ENCODE peak calls at places on chromosomes 11 and 22, in seven cellular contexts. One of them, this sample, is unnamed.
A peak's percentile ranks its signal among the peaks of the same experiment; 100 is the strongest.

GRCh38 chr11:67276821-67277230 is 10.6 kb downstream of the GRK2 start:
- DNase-seq in SK-N-SH: no peak
- DNase-seq in HepG2: no peak
- DNase-seq in K562: peak; percentile 66
- DNase-seq in HCT116: no peak
- DNase-seq in H1: no peak
- DNase-seq in GM12878: no peak
- DNase-seq in this sample: no peak

GRCh38 chr22:23522642-23523251 is 57.3 kb downstream of the IGLL1 start:
- DNase-seq in SK-N-SH: peak; percentile 67
- DNase-seq in HepG2: peak; percentile 36
- DNase-seq in K562: peak; percentile 25
- DNase-seq in HCT116: no peak
- DNase-seq in H1: no peak
- DNase-seq in GM12878: no peak
- DNase-seq in this sample: no peak

GRCh38 chr22:24379536-24379935 is 47.9 kb upstream of the ADORA2A start:
- DNase-seq in SK-N-SH: no peak
- DNase-seq in HepG2: no peak
- DNase-seq in K562: no peak
- DNase-seq in HCT116: no peak
- DNase-seq in H1: no peak
- DNase-seq in GM12878: no peak
- DNase-seq in this sample: no peak

GRCh38 chr11:6362868-6363678 is 27.2 kb upstream of the SMPD1 start:
- DNase-seq in SK-N-SH: peak; percentile 74
- DNase-seq in HepG2: peak; percentile 64
- DNase-seq in K562: peak; percentile 52
- DNase-seq in HCT116: peak; percentile 68
- DNase-seq in H1: peak; percentile 87
- DNase-seq in GM12878: no peak
- DNase-seq in this sample: peak; percentile 66

GRCh38 chr11:72924568-72925190 is 110.5 kb downstream of the ATG16L2 start:
- DNase-seq in SK-N-SH: peak; percentile 22
- DNase-seq in HepG2: peak; percentile 5
- DNase-seq in K562: no peak
- DNase-seq in HCT116: peak; percentile 8
- DNase-seq in H1: no peak
- DNase-seq in GM12878: peak; percentile 13
- DNase-seq in this sample: peak; percentile 15

GRCh38 chr11:116605543-116605942 is 167.2 kb downstream of the BUD13 start:
- DNase-seq in SK-N-SH: no peak
- DNase-seq in HepG2: peak; percentile 58
- DNase-seq in K562: peak; percentile 63
- DNase-seq in HCT116: peak; percentile 32
- DNase-seq in H1: peak; percentile 96
- DNase-seq in GM12878: no peak
- DNase-seq in this sample: no peak

GRCh38 chr11:9264381-9265210 is 554 bp downstream of the DENND5A start:
- DNase-seq in SK-N-SH: peak; percentile 60
- DNase-seq in HepG2: no peak
- DNase-seq in K562: no peak
- DNase-seq in HCT116: no peak
- DNase-seq in H1: peak; percentile 70
- DNase-seq in GM12878: no peak
- DNase-seq in this sample: no peak

GRCh38 chr22:37472418-37473006 is 13.7 kb downstream of the MFNG start:
- DNase-seq in SK-N-SH: peak; percentile 75
- DNase-seq in HepG2: peak; percentile 46
- DNase-seq in K562: peak; percentile 57
- DNase-seq in HCT116: no peak
- DNase-seq in H1: peak; percentile 83
- DNase-seq in GM12878: no peak
- DNase-seq in this sample: no peak

GRCh38 chr11:15972838-15973237 is 383.5 kb downstream of the SOX6 start:
- DNase-seq in SK-N-SH: no peak
- DNase-seq in HepG2: no peak
- DNase-seq in K562: no peak
- DNase-seq in HCT116: no peak
- DNase-seq in H1: no peak
- DNase-seq in GM12878: no peak
- DNase-seq in this sample: no peak

GRCh38 chr11:38491986-38492385 is 1894.0 kb upstream of the RAG2 start:
- DNase-seq in SK-N-SH: no peak
- DNase-seq in HepG2: no peak
- DNase-seq in K562: no peak
- DNase-seq in HCT116: no peak
- DNase-seq in H1: no peak
- DNase-seq in GM12878: no peak
- DNase-seq in this sample: no peak

GRCh38 chr11:12287374-12288211 is 89.8 kb upstream of the PARVA start:
- DNase-seq in SK-N-SH: peak; percentile 51
- DNase-seq in HepG2: peak; percentile 59
- DNase-seq in K562: peak; percentile 44
- DNase-seq in HCT116: peak; percentile 78
- DNase-seq in H1: peak; percentile 83
- DNase-seq in GM12878: no peak
- DNase-seq in this sample: peak; percentile 83

GRCh38 chr11:70348191-70348590 is 50.1 kb upstream of the CTTN start:
- DNase-seq in SK-N-SH: no peak
- DNase-seq in HepG2: no peak
- DNase-seq in K562: no peak
- DNase-seq in HCT116: no peak
- DNase-seq in H1: no peak
- DNase-seq in GM12878: no peak
- DNase-seq in this sample: no peak

GRCh38 chr11:116193321-116194114 is 579.3 kb downstream of the BUD13 start:
- DNase-seq in SK-N-SH: peak; percentile 66
- DNase-seq in HepG2: peak; percentile 17
- DNase-seq in K562: no peak
- DNase-seq in HCT116: no peak
- DNase-seq in H1: peak; percentile 71
- DNase-seq in GM12878: no peak
- DNase-seq in this sample: no peak

GRCh38 chr22:27270818-27271510 is 530.6 kb downstream of the MN1 start:
- DNase-seq in SK-N-SH: no peak
- DNase-seq in HepG2: no peak
- DNase-seq in K562: no peak
- DNase-seq in HCT116: no peak
- DNase-seq in H1: no peak
- DNase-seq in GM12878: no peak
- DNase-seq in this sample: no peak

GRCh38 chr11:13717331-13717730 is 48.9 kb downstream of the FAR1 start:
- DNase-seq in SK-N-SH: no peak
- DNase-seq in HepG2: no peak
- DNase-seq in K562: no peak
- DNase-seq in HCT116: no peak
- DNase-seq in H1: no peak
- DNase-seq in GM12878: no peak
- DNase-seq in this sample: no peak

GRCh38 chr11:70398834-70399680 is 728 bp downstream of the CTTN start:
- DNase-seq in SK-N-SH: peak; percentile 53
- DNase-seq in HepG2: no peak
- DNase-seq in K562: peak; percentile 56
- DNase-seq in HCT116: no peak
- DNase-seq in H1: no peak
- DNase-seq in GM12878: no peak
- DNase-seq in this sample: no peak

GRCh38 chr11:11577246-11577855 is 44.5 kb downstream of the GALNT18 start:
- DNase-seq in SK-N-SH: no peak
- DNase-seq in HepG2: no peak
- DNase-seq in K562: no peak
- DNase-seq in HCT116: no peak
- DNase-seq in H1: peak; percentile 24
- DNase-seq in GM12878: no peak
- DNase-seq in this sample: no peak

GRCh38 chr11:28799316-28799715 is 691.1 kb downstream of the METTL15 start:
- DNase-seq in SK-N-SH: no peak
- DNase-seq in HepG2: no peak
- DNase-seq in K562: no peak
- DNase-seq in HCT116: no peak
- DNase-seq in H1: no peak
- DNase-seq in GM12878: no peak
- DNase-seq in this sample: no peak

GRCh38 chr11:57462597-57462996 is 2.3 kb downstream of the RTN4RL2 start:
- DNase-seq in SK-N-SH: no peak
- DNase-seq in HepG2: no peak
- DNase-seq in K562: no peak
- DNase-seq in HCT116: no peak
- DNase-seq in H1: no peak
- DNase-seq in GM12878: no peak
- DNase-seq in this sample: no peak

GRCh38 chr22:44622685-44623084 is 79.3 kb upstream of the PRR5 start:
- DNase-seq in SK-N-SH: no peak
- DNase-seq in HepG2: no peak
- DNase-seq in K562: no peak
- DNase-seq in HCT116: no peak
- DNase-seq in H1: no peak
- DNase-seq in GM12878: no peak
- DNase-seq in this sample: no peak

GRCh38 chr11:65502852-65503603 is 4.2 kb downstream of the MALAT1 start:
- DNase-seq in SK-N-SH: no peak
- DNase-seq in HepG2: no peak
- DNase-seq in K562: no peak
- DNase-seq in HCT116: no peak
- DNase-seq in H1: no peak
- DNase-seq in GM12878: no peak
- DNase-seq in this sample: peak; percentile 80

GRCh38 chr22:37336474-37337028 is 54.2 kb downstream of the CYTH4 start:
- DNase-seq in SK-N-SH: no peak
- DNase-seq in HepG2: no peak
- DNase-seq in K562: peak; percentile 86
- DNase-seq in HCT116: no peak
- DNase-seq in H1: no peak
- DNase-seq in GM12878: no peak
- DNase-seq in this sample: no peak

GRCh38 chr22:29121124-29121523 is 48.3 kb downstream of the KREMEN1 start:
- DNase-seq in SK-N-SH: no peak
- DNase-seq in HepG2: no peak
- DNase-seq in K562: no peak
- DNase-seq in HCT116: no peak
- DNase-seq in H1: no peak
- DNase-seq in GM12878: no peak
- DNase-seq in this sample: no peak

DNA sequence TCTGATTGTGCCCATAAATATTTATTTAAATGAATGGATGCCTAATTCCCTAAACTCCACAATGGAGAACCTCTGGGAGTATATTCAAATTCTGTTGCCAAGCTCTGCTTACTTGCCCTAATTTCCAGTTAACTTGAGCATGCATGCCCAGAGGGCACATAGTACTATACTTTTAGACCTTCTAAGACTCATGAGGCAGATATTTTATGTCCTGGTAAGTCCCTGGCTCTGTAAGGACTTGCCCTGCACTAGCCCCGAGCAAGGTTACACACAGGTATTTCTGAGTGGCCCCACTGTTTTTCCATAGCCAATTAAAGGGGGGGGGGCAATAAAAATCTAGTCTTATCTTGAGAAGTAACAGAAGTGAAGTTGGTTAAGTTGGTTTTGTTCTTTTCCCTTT is 21.1 kb upstream of the CAPRIN1 start:
- DNase-seq in SK-N-SH: no peak
- DNase-seq in HepG2: no peak
- DNase-seq in K562: no peak
- DNase-seq in HCT116: no peak
- DNase-seq in H1: no peak
- DNase-seq in GM12878: no peak
- DNase-seq in this sample: no peak
- TF ChIP-seq SIN3A in SK-N-SH: no peak
- TF ChIP-seq SIN3A in HepG2: no peak
- TF ChIP-seq SIN3A in K562: no peak
- TF ChIP-seq SIN3A in HCT116: no peak
- TF ChIP-seq SIN3A in H1: no peak
- TF ChIP-seq SIN3A in GM12878: no peak
- TF ChIP-seq SIN3A in this sample: no peak

GRCh38 chr11:119055901-119056300 is 1.1 kb downstream of the HYOU1 start:
- DNase-seq in SK-N-SH: peak; percentile 64
- DNase-seq in HepG2: peak; percentile 48
- DNase-seq in K562: peak; percentile 15
- DNase-seq in HCT116: peak; percentile 42
- DNase-seq in H1: no peak
- DNase-seq in GM12878: no peak
- DNase-seq in this sample: no peak
- TF ChIP-seq CTCF in SK-N-SH: peak; percentile 46
- TF ChIP-seq CTCF in HepG2: peak; percentile 58
- TF ChIP-seq CTCF in K562: no peak
- TF ChIP-seq CTCF in HCT116: peak; percentile 26
- TF ChIP-seq CTCF in H1: no peak
- TF ChIP-seq CTCF in GM12878: peak; percentile 32
- TF ChIP-seq CTCF in this sample: no peak

GRCh38 chr11:27208846-27209245 is 154.2 kb downstream of the CCDC34 start:
- DNase-seq in SK-N-SH: no peak
- DNase-seq in HepG2: no peak
- DNase-seq in K562: no peak
- DNase-seq in HCT116: no peak
- DNase-seq in H1: no peak
- DNase-seq in GM12878: no peak
- DNase-seq in this sample: no peak
- H3K4me1 ChIP-seq in SK-N-SH: peaks cover 63% of the 10 kb centered on the region
- H3K4me1 ChIP-seq in HepG2: peaks cover 41% of the 10 kb centered on the region
- H3K4me1 ChIP-seq in K562: peaks cover 10% of the 10 kb centered on the region
- H3K4me1 ChIP-seq in HCT116: peaks cover 10% of the 10 kb centered on the region
- H3K4me1 ChIP-seq in H1: no peaks in the 10 kb centered on the region
- H3K4me1 ChIP-seq in GM12878: no peaks in the 10 kb centered on the region
- H3K4me1 ChIP-seq in this sample: peaks cover 47% of the 10 kb centered on the region

GRCh38 chr11:76004400-76004799 is 189.4 kb downstream of the UVRAG start:
- DNase-seq in SK-N-SH: no peak
- DNase-seq in HepG2: no peak
- DNase-seq in K562: no peak
- DNase-seq in HCT116: no peak
- DNase-seq in H1: no peak
- DNase-seq in GM12878: no peak
- DNase-seq in this sample: no peak

GRCh38 chr11:76007179-76007578 is 192.2 kb downstream of the UVRAG start:
- DNase-seq in SK-N-SH: no peak
- DNase-seq in HepG2: no peak
- DNase-seq in K562: no peak
- DNase-seq in HCT116: no peak
- DNase-seq in H1: no peak
- DNase-seq in GM12878: no peak
- DNase-seq in this sample: no peak

GRCh38 chr11:76008474-76008873 is 193.5 kb downstream of the UVRAG start:
- DNase-seq in SK-N-SH: no peak
- DNase-seq in HepG2: no peak
- DNase-seq in K562: no peak
- DNase-seq in HCT116: no peak
- DNase-seq in H1: no peak
- DNase-seq in GM12878: no peak
- DNase-seq in this sample: no peak

GRCh38 chr11:76010051-76010450 is 195.0 kb downstream of the UVRAG start:
- DNase-seq in SK-N-SH: no peak
- DNase-seq in HepG2: no peak
- DNase-seq in K562: no peak
- DNase-seq in HCT116: no peak
- DNase-seq in H1: no peak
- DNase-seq in GM12878: no peak
- DNase-seq in this sample: no peak

DNA sequence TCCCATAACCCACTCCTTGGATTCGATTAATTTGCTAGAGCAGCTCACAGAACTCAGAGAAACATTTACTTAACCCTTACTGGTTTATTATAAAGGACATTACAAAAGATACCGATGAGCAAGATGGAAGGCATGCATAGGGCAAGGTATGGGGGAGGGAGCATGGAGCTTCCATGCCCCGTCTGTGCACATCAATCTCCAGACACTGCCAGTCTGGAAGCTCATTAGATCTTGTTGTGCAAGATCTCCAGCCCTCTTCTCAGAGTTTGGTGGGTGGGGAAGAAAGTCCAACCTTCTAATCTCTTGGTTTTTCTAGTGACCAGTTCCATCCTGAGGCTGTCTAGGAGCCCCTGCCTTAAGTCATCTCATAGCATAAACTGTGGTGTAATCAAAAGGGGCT is 190.7 kb downstream of the UVRAG start:
- DNase-seq in SK-N-SH: no peak
- DNase-seq in HepG2: no peak
- DNase-seq in K562: no peak
- DNase-seq in HCT116: no peak
- DNase-seq in H1: no peak
- DNase-seq in GM12878: no peak
- DNase-seq in this sample: no peak
- TF ChIP-seq SIN3A in SK-N-SH: no peak
- TF ChIP-seq SIN3A in HepG2: no peak
- TF ChIP-seq SIN3A in K562: no peak
- TF ChIP-seq SIN3A in HCT116: no peak
- TF ChIP-seq SIN3A in H1: no peak
- TF ChIP-seq SIN3A in GM12878: no peak
- TF ChIP-seq SIN3A in this sample: no peak

This sample was measured in Panc1.